ENCODE peak calls at places on chromosomes 7 and 10, in ten cellular contexts. U is tibial nerve, N is body of pancreas, M is mesendoderm, P is PC-3, B is heart right ventricle, F is esophagus squamous epithelium, Z is breast epithelium, V is mesenchymal stem cell, K is tibial artery. Q is an unnamed sample.

GRCh38 chr7:96479015-96479645 is 157.2 kb upstream of the SLC25A13 start:
- DNase-seq in U (no peak), N (no peak), M (no peak), P (no peak), B (no peak), F (no peak), Z (no peak), V (no peak), K (no peak), Q (no peak)

GRCh38 chr7:149422914-149423285 is 38.0 kb downstream of the ZNF777 start:
- DNase-seq in U (no peak), N (peak), M (no peak), P (no peak), B (peak), F (no peak), Z (no peak), V (no peak), K (no peak), Q (no peak)

GRCh38 chr7:92827464-92827863 is 8.9 kb downstream of the CDK6 start:
- DNase-seq in U (no peak), N (no peak), M (no peak), P (no peak), B (no peak), F (no peak), Z (no peak), V (no peak), K (no peak), Q (no peak)

GRCh38 chr7:81603-82342 is 110.6 kb upstream of the FAM20C start:
- DNase-seq in U (no peak), N (peak), M (no peak), P (peak), B (no peak), F (no peak), Z (no peak), V (no peak), K (no peak), Q (no peak)

GRCh38 chr7:108094933-108095710 is 35.0 kb downstream of the LAMB4 start:
- DNase-seq in U (no peak), N (peak), M (no peak), P (peak), B (no peak), F (no peak), Z (no peak), V (peak), K (peak), Q (peak)

GRCh38 chr10:100637785-100638184 is 102.0 kb downstream of the HIF1AN start:
- DNase-seq in U (no peak), N (peak), M (peak), P (peak), B (no peak), F (no peak), Z (no peak), V (no peak), K (no peak), Q (no peak)

GRCh38 chr7:96667026-96667425 is 42.6 kb downstream of the SEM1 start:
- DNase-seq in U (no peak), N (no peak), M (no peak), P (no peak), B (no peak), F (no peak), Z (no peak), V (no peak), K (no peak), Q (no peak)

GRCh38 chr7:15104411-15105092 is 202.0 kb upstream of the DGKB start:
- DNase-seq in U (no peak), N (no peak), M (no peak), P (no peak), B (no peak), F (no peak), Z (no peak), V (peak), K (no peak), Q (peak)

GRCh38 chr7:125934539-125934938 is 1004.9 kb upstream of the POT1 start:
- DNase-seq in U (no peak), N (no peak), M (peak), P (peak), B (no peak), F (no peak), Z (no peak), V (no peak), K (no peak), Q (no peak)

GRCh38 chr10:44045020-44045419 is 339.9 kb downstream of the CXCL12 start:
- DNase-seq in U (no peak), N (no peak), M (no peak), P (no peak), B (no peak), F (no peak), Z (no peak), V (peak), K (no peak), Q (no peak)

GRCh38 chr7:101717986-101718746 is 89.1 kb upstream of the MYL10 start:
- DNase-seq in U (no peak), N (no peak), M (peak), P (no peak), B (peak), F (no peak), Z (no peak), V (peak), K (no peak), Q (no peak)

GRCh38 chr7:94183289-94183749 is 179.2 kb upstream of the BET1 start:
- DNase-seq in U (no peak), N (no peak), M (peak), P (peak), B (no peak), F (no peak), Z (no peak), V (peak), K (no peak), Q (peak)

GRCh38 chr10:85446852-85447251 is 919.7 kb downstream of the GRID1 start:
- DNase-seq in U (no peak), N (no peak), M (no peak), P (no peak), B (no peak), F (no peak), Z (no peak), V (peak), K (no peak), Q (no peak)

GRCh38 chr10:420154-421121 is 269.0 kb downstream of the DIP2C start:
- DNase-seq in U (no peak), N (no peak), M (no peak), P (no peak), B (no peak), F (no peak), Z (no peak), V (peak), K (peak), Q (no peak)

GRCh38 chr10:104117839-104118323 is 4.1 kb upstream of the SFR1 start:
- DNase-seq in U (no peak), N (no peak), M (no peak), P (peak), B (no peak), F (no peak), Z (no peak), V (no peak), K (no peak), Q (no peak)

GRCh38 chr10:44014644-44015250 is 366.1 kb upstream of the ZNF32 start:
- DNase-seq in U (no peak), N (no peak), M (no peak), P (no peak), B (no peak), F (no peak), Z (no peak), V (no peak), K (no peak), Q (no peak)

GRCh38 chr7:100157334-100158228 is 942 bp downstream of the TRAPPC14 start:
- DNase-seq in U (no peak), N (peak), M (peak), P (peak), B (peak), F (no peak), Z (no peak), V (peak), K (peak), Q (no peak)

GRCh38 chr7:155848691-155849690 is 36.7 kb upstream of the SHH start:
- DNase-seq in U (no peak), N (no peak), M (no peak), P (no peak), B (no peak), F (no peak), Z (no peak), V (no peak), K (no peak), Q (no peak)

GRCh38 chr10:47164800-47165128 is 135.2 kb upstream of the GDF10 start:
- DNase-seq in U (no peak), N (no peak), M (no peak), P (peak), B (no peak), F (no peak), Z (no peak), V (no peak), K (no peak), Q (no peak)

GRCh38 chr10:82925547-82925946 is 1050.6 kb downstream of the NRG3 start:
- DNase-seq in U (no peak), N (no peak), M (no peak), P (no peak), B (no peak), F (no peak), Z (no peak), V (peak), K (no peak), Q (no peak)

GRCh38 chr10:131195116-131195515 is 116.4 kb downstream of the TCERG1L start:
- DNase-seq in U (no peak), N (no peak), M (no peak), P (no peak), B (no peak), F (no peak), Z (no peak), V (no peak), K (no peak), Q (no peak)

GRCh38 chr7:100357131-100357561 is 771 bp upstream of the PILRB start:
- DNase-seq in U (no peak), N (no peak), M (no peak), P (no peak), B (no peak), F (no peak), Z (no peak), V (no peak), K (no peak), Q (no peak)

GRCh38 chr10:131920151-131920550 is 19.3 kb downstream of the PPP2R2D start:
- DNase-seq in U (no peak), N (no peak), M (no peak), P (no peak), B (no peak), F (no peak), Z (no peak), V (no peak), K (no peak), Q (no peak)

GRCh38 chr10:26391701-26392695 is 46.1 kb upstream of the APBB1IP start:
- DNase-seq in U (no peak), N (no peak), M (peak), P (no peak), B (no peak), F (no peak), Z (no peak), V (no peak), K (peak), Q (no peak)

GRCh38 chr7:139591550-139592195 is 68.2 kb downstream of the CLEC2L start:
- DNase-seq in U (no peak), N (no peak), M (no peak), P (no peak), B (no peak), F (no peak), Z (no peak), V (no peak), K (no peak), Q (peak)

GRCh38 chr10:103890194-103890658 is 27.8 kb downstream of the STN1 start:
- DNase-seq in U (no peak), N (peak), M (peak), P (peak), B (no peak), F (no peak), Z (no peak), V (no peak), K (no peak), Q (no peak)

GRCh38 chr10:67549390-67549789 is 146.6 kb downstream of the CTNNA3 start:
- DNase-seq in U (no peak), N (peak), M (no peak), P (no peak), B (no peak), F (no peak), Z (no peak), V (no peak), K (no peak), Q (peak)
- H3K4me3 ChIP-seq in U (no peak), N (no peak), M (no peak), P (no peak), B (no peak), F (no peak), Z (no peak), V (no peak), K (no peak), Q (no peak)

GRCh38 chr7:72153132-72153512 is 259.0 kb downstream of the CALN1 start:
- DNase-seq in U (no peak), N (peak), M (no peak), P (no peak), B (no peak), F (no peak), Z (no peak), V (no peak), K (no peak), Q (no peak)
- H3K27ac ChIP-seq in U (no peak), N (peak), M (no peak), P (no peak), B (no peak), F (no peak), Z (peak), V (no peak), K (no peak), Q (no peak)

DNA sequence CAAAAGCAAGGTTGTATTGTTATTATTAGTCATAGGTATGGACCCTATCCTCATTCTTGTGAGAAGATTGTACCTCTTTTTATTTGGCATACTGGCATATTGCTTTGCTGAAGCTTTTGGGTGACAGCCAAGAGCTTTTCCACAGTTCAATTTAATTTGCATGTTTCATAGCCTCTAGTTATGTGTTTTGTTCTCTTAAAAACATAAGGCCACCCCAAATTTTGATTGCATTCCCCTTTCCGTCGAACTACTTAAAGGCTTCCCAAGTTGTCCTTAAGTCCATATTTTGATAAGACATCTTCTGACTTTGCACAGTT is 1.6 kb downstream of the MCU start:
- DNase-seq in U (no peak), N (no peak), M (no peak), P (no peak), B (no peak), F (no peak), Z (no peak), V (no peak), K (no peak), Q (peak)
- H3K4me3 ChIP-seq in U (no peak), N (no peak), M (no peak), P (peak), B (peak), F (no peak), Z (peak), V (peak), K (peak), Q (peak)

GRCh38 chr10:124742418-124743187 is 1.6 kb downstream of the FAM53B start:
- DNase-seq in U (no peak), N (no peak), M (peak), P (peak), B (no peak), F (no peak), Z (no peak), V (peak), K (no peak), Q (peak)
- H3K27ac ChIP-seq in U (peak), N (peak), M (no peak), P (no peak), B (peak), F (peak), Z (peak), V (no peak), K (peak), Q (peak)

GRCh38 chr7:90877201-90877600 is 281.1 kb downstream of the CDK14 start:
- DNase-seq in U (no peak), N (no peak), M (no peak), P (no peak), B (no peak), F (no peak), Z (no peak), V (no peak), K (no peak), Q (no peak)
- H3K4me3 ChIP-seq in U (no peak), N (no peak), M (no peak), P (no peak), B (no peak), F (no peak), Z (no peak), V (no peak), K (no peak), Q (no peak)

GRCh38 chr7:134548877-134549276 is at the start of gene AKR1B15:
- DNase-seq in U (no peak), N (no peak), M (no peak), P (peak), B (no peak), F (no peak), Z (no peak), V (peak), K (peak), Q (no peak)
- H3K27ac ChIP-seq in U (no peak), N (no peak), M (no peak), P (peak), B (no peak), F (no peak), Z (no peak), V (no peak), K (no peak), Q (no peak)

DNA sequence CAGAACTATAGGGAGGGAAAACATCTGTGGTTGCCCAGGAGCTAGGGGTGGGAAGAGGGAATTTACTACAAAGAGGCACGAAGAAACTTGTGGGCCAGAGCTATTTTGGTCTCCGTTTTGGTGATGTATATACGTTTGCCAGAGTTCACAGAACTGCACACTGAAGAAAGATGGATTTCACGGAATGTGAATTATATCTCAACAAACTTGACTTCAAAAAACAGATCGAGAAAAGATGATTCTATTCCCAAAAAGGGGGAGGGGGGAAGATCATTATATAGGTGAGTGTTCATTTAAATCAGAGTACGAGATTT is 337 bp upstream of the AS3MT start:
- DNase-seq in U (no peak), N (no peak), M (peak), P (no peak), B (no peak), F (no peak), Z (no peak), V (peak), K (no peak), Q (no peak)
- H3K4me3 ChIP-seq in U (peak), N (peak), M (peak), P (peak), B (peak), F (peak), Z (peak), V (peak), K (peak), Q (peak)

GRCh38 chr7:152869041-152869676 is 109.6 kb downstream of the ACTR3B start:
- DNase-seq in U (no peak), N (no peak), M (no peak), P (no peak), B (no peak), F (no peak), Z (no peak), V (no peak), K (no peak), Q (no peak)
- H3K27ac ChIP-seq in U (no peak), N (no peak), M (no peak), P (no peak), B (no peak), F (no peak), Z (no peak), V (no peak), K (no peak), Q (no peak)

DNA sequence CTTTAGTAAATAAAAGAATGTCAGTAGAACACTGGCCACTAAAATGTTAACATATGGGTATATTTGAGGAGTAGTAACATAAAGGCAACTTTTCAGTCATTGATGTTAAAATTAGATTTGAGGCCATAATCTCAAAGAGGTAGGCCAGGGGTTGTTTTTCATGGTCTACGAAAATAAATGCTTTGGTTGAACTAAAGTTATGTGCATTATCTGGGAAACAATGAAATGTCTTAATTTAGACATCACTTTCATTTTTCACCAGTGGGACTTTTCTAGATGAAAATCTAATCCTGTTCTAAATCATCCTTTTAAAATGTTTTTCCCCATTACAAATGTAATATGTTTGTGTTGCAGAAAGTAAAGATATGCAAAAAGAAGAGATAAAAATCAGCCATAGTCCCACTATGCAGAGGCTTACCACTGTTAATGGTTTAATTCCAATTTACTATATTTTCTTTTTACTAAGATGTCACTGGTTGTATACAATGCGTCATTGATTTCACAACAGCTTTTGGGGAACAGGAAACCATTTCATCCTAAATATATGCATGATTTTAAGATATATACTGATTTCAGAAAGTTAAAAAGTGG is 64.3 kb downstream of the ARID5B start:
- DNase-seq in U (no peak), N (no peak), M (no peak), P (no peak), B (no peak), F (no peak), Z (no peak), V (no peak), K (no peak), Q (peak)
- H3K4me3 ChIP-seq in U (no peak), N (no peak), M (no peak), P (no peak), B (no peak), F (no peak), Z (no peak), V (no peak), K (no peak), Q (no peak)

Q was measured in A673.